ENCODE peak calls at places on chromosomes 16 and 17, in seven cellular contexts. M is T-helper 17 cell; Y is NCI-H524; B is hypothalamus; H is EH; L is activated gamma-delta T cell treated with anti-CD3 and anti-CD28 coated beads, Interleukin-2, amount 50 U/mL, for 16 hours; C is GM04503. U is an unnamed sample.
A peak's percentile ranks its signal among the peaks of the same experiment; 100 is the strongest.

GRCh38 chr17:14340968-14341412 is 40.1 kb downstream of the HS3ST3B1 start:
- DNase-seq in M (no peak), Y (no peak), B (no peak), H (no peak), L (no peak), C (no peak), U (no peak)

GRCh38 chr16:77273815-77274214 is 74.6 kb downstream of the SYCE1L start:
- DNase-seq in M (no peak), Y (peak; percentile 7), B (no peak), H (no peak), L (no peak), C (no peak), U (no peak)

GRCh38 chr16:83698964-83699363 is 108.8 kb upstream of the HSBP1 start:
- DNase-seq in M (no peak), Y (no peak), B (no peak), H (no peak), L (no peak), C (no peak), U (no peak)

GRCh38 chr16:12611916-12612597 is 191.6 kb downstream of the CPPED1 start:
- DNase-seq in M (no peak), Y (no peak), B (no peak), H (no peak), L (no peak), C (no peak), U (no peak)

GRCh38 chr16:88768041-88768876 is 16.8 kb downstream of the PIEZO1 start:
- DNase-seq in M (no peak), Y (peak; percentile 99), B (peak; percentile 48), H (no peak), L (no peak), C (no peak), U (no peak)

GRCh38 chr16:87582221-87582965 is 19.9 kb upstream of the JPH3 start:
- DNase-seq in M (no peak), Y (no peak), B (no peak), H (peak; percentile 85), L (no peak), C (peak; percentile 59), U (no peak)

GRCh38 chr16:27434141-27435051 is 32.4 kb downstream of the IL21R start:
- DNase-seq in M (no peak), Y (no peak), B (no peak), H (no peak), L (no peak), C (no peak), U (peak; percentile 7)

GRCh38 chr17:72021417-72022041 is 99.3 kb upstream of the SOX9 start:
- DNase-seq in M (no peak), Y (no peak), B (no peak), H (no peak), L (no peak), C (no peak), U (no peak)

GRCh38 chr17:1455291-1455747 is 713 bp downstream of the CRK start:
- DNase-seq in M (peak; percentile 27), Y (peak; percentile 70), B (peak; percentile 58), H (peak; percentile 86), L (peak; percentile 14), C (peak; percentile 37), U (peak; percentile 43)

GRCh38 chr17:27268394-27269085 is 25.4 kb upstream of the WSB1 start:
- DNase-seq in M (no peak), Y (peak; percentile 94), B (no peak), H (no peak), L (no peak), C (no peak), U (no peak)

GRCh38 chr16:23182675-23183485 is at the start of gene SCNN1G:
- DNase-seq in M (no peak), Y (peak; percentile 59), B (no peak), H (peak; percentile 15), L (no peak), C (no peak), U (no peak)

GRCh38 chr17:50352072-50352692 is 6.3 kb downstream of the XYLT2 start:
- DNase-seq in M (no peak), Y (no peak), B (no peak), H (peak; percentile 61), L (no peak), C (no peak), U (no peak)

GRCh38 chr17:7709031-7709430 is 4.0 kb downstream of the EFNB3 start:
- DNase-seq in M (no peak), Y (no peak), B (no peak), H (no peak), L (no peak), C (no peak), U (no peak)

GRCh38 chr16:60142991-60143705 is 1409.0 kb upstream of the GOT2 start:
- DNase-seq in M (no peak), Y (no peak), B (no peak), H (peak; percentile 75), L (no peak), C (no peak), U (no peak)

GRCh38 chr16:12158428-12158827 is 181.9 kb downstream of the SNX29 start:
- DNase-seq in M (no peak), Y (no peak), B (no peak), H (peak; percentile 98), L (no peak), C (peak; percentile 93), U (no peak)

GRCh38 chr17:18225562-18226283 is at the start of gene LLGL1:
- DNase-seq in M (no peak), Y (peak; percentile 21), B (no peak), H (peak; percentile 23), L (no peak), C (no peak), U (no peak)

GRCh38 chr16:81902025-81902424 is 109.2 kb downstream of the SDR42E1 start:
- DNase-seq in M (no peak), Y (no peak), B (no peak), H (no peak), L (no peak), C (no peak), U (no peak)

GRCh38 chr16:30340621-30341020 is 14.5 kb downstream of the CD2BP2 start:
- DNase-seq in M (no peak), Y (no peak), B (no peak), H (no peak), L (no peak), C (no peak), U (no peak)

GRCh38 chr16:88941933-88942909 is 34.8 kb downstream of the CBFA2T3 start:
- DNase-seq in M (peak; percentile 51), Y (peak; percentile 72), B (peak; percentile 46), H (peak; percentile 7), L (peak; percentile 44), C (no peak), U (peak; percentile 50)

GRCh38 chr17:48640858-48641180 is 14.7 kb upstream of the HOXB9 start:
- DNase-seq in M (no peak), Y (no peak), B (no peak), H (no peak), L (no peak), C (no peak), U (no peak)

U was measured in natural killer cell.